ENCODE peak calls at places on chromosomes 6 and 20, in five cellular contexts. One of them, this sample, is unnamed.

GRCh38 chr6:144649085-144649484 is 363.9 kb downstream of the UTRN start:
- DNase-seq in NCI-H1436: no peak
- DNase-seq in adipocyte: no peak
- DNase-seq in skeletal muscle cell: no peak
- DNase-seq in BE2C: no peak
- DNase-seq in this sample: no peak

GRCh38 chr6:26556263-26557070 is 18.3 kb downstream of the HMGN4 start:
- DNase-seq in NCI-H1436: peak
- DNase-seq in adipocyte: peak
- DNase-seq in skeletal muscle cell: peak
- DNase-seq in BE2C: peak
- DNase-seq in this sample: no peak

GRCh38 chr6:13354331-13355042 is 26.1 kb upstream of the TBC1D7 start:
- DNase-seq in BE2C: no peak
- DNase-seq in skeletal muscle cell: no peak
- DNase-seq in NCI-H1436: no peak
- DNase-seq in adipocyte: peak
- DNase-seq in this sample: no peak

GRCh38 chr6:71206086-71206485 is 82.5 kb upstream of the OGFRL1 start:
- DNase-seq in BE2C: no peak
- DNase-seq in adipocyte: no peak
- DNase-seq in NCI-H1436: no peak
- DNase-seq in skeletal muscle cell: no peak
- DNase-seq in this sample: no peak

GRCh38 chr6:134060491-134061106 is 8.2 kb upstream of the SLC2A12 start:
- DNase-seq in NCI-H1436: no peak
- DNase-seq in adipocyte: peak
- DNase-seq in skeletal muscle cell: peak
- DNase-seq in BE2C: no peak
- DNase-seq in this sample: no peak

GRCh38 chr20:2116170-2116940 is 14.7 kb downstream of the STK35 start:
- DNase-seq in NCI-H1436: no peak
- DNase-seq in adipocyte: no peak
- DNase-seq in BE2C: no peak
- DNase-seq in skeletal muscle cell: no peak
- DNase-seq in this sample: no peak

GRCh38 chr6:42142118-42142835 is at the start of gene C6orf132:
- DNase-seq in BE2C: peak
- DNase-seq in adipocyte: no peak
- DNase-seq in skeletal muscle cell: no peak
- DNase-seq in NCI-H1436: peak
- DNase-seq in this sample: peak

GRCh38 chr6:30480536-30481156 is 8.7 kb upstream of the HLA-E start:
- DNase-seq in adipocyte: no peak
- DNase-seq in NCI-H1436: no peak
- DNase-seq in BE2C: no peak
- DNase-seq in skeletal muscle cell: no peak
- DNase-seq in this sample: no peak

GRCh38 chr20:17625246-17626051 is 55.6 kb downstream of the DSTN start:
- DNase-seq in NCI-H1436: no peak
- DNase-seq in adipocyte: no peak
- DNase-seq in skeletal muscle cell: no peak
- DNase-seq in BE2C: peak
- DNase-seq in this sample: no peak

GRCh38 chr20:20211274-20211987 is 156.5 kb upstream of the INSM1 start:
- DNase-seq in NCI-H1436: no peak
- DNase-seq in skeletal muscle cell: no peak
- DNase-seq in adipocyte: no peak
- DNase-seq in BE2C: no peak
- DNase-seq in this sample: no peak

GRCh38 chr20:50153500-50154377 is at the start of gene PEDS1:
- DNase-seq in skeletal muscle cell: peak
- DNase-seq in NCI-H1436: peak
- DNase-seq in adipocyte: peak
- DNase-seq in BE2C: peak
- DNase-seq in this sample: peak

GRCh38 chr6:12099623-12100022 is 87.5 kb downstream of the HIVEP1 start:
- DNase-seq in NCI-H1436: no peak
- DNase-seq in BE2C: no peak
- DNase-seq in adipocyte: no peak
- DNase-seq in skeletal muscle cell: no peak
- DNase-seq in this sample: no peak

GRCh38 chr20:50982372-50982771 is 23.8 kb downstream of the MOCS3 start:
- DNase-seq in skeletal muscle cell: no peak
- DNase-seq in BE2C: no peak
- DNase-seq in NCI-H1436: peak
- DNase-seq in adipocyte: peak
- DNase-seq in this sample: no peak

GRCh38 chr6:27591660-27592059 is 118.8 kb upstream of the ZNF184 start:
- DNase-seq in NCI-H1436: no peak
- DNase-seq in adipocyte: peak
- DNase-seq in BE2C: peak
- DNase-seq in skeletal muscle cell: no peak
- DNase-seq in this sample: no peak

GRCh38 chr6:97095466-97095865 is 170.9 kb downstream of the KLHL32 start:
- DNase-seq in NCI-H1436: no peak
- DNase-seq in adipocyte: no peak
- DNase-seq in skeletal muscle cell: no peak
- DNase-seq in BE2C: no peak
- DNase-seq in this sample: no peak

GRCh38 chr6:34243131-34243771 is 5.6 kb downstream of the SMIM29 start:
- DNase-seq in BE2C: no peak
- DNase-seq in adipocyte: no peak
- DNase-seq in NCI-H1436: no peak
- DNase-seq in skeletal muscle cell: no peak
- DNase-seq in this sample: no peak

GRCh38 chr6:4644962-4645361 is 131.2 kb upstream of the CDYL start:
- DNase-seq in NCI-H1436: no peak
- DNase-seq in skeletal muscle cell: no peak
- DNase-seq in BE2C: no peak
- DNase-seq in adipocyte: no peak
- DNase-seq in this sample: no peak

GRCh38 chr6:149026530-149026942 is 279.7 kb downstream of the UST start:
- DNase-seq in BE2C: peak
- DNase-seq in NCI-H1436: no peak
- DNase-seq in skeletal muscle cell: peak
- DNase-seq in adipocyte: peak
- DNase-seq in this sample: no peak

GRCh38 chr6:167691566-167692312 is 135.0 kb upstream of the AFDN start:
- DNase-seq in adipocyte: no peak
- DNase-seq in BE2C: no peak
- DNase-seq in skeletal muscle cell: no peak
- DNase-seq in NCI-H1436: no peak
- DNase-seq in this sample: no peak

GRCh38 chr20:61922936-61923335 is 142.7 kb downstream of the TAF4 start:
- DNase-seq in skeletal muscle cell: no peak
- DNase-seq in NCI-H1436: no peak
- DNase-seq in BE2C: no peak
- DNase-seq in adipocyte: no peak
- DNase-seq in this sample: no peak

GRCh38 chr6:138722425-138723371 is 50.9 kb upstream of the CCDC28A start:
- DNase-seq in NCI-H1436: no peak
- DNase-seq in skeletal muscle cell: peak
- DNase-seq in BE2C: no peak
- DNase-seq in adipocyte: peak
- DNase-seq in this sample: no peak

GRCh38 chr20:26135325-26136110 is 438.9 kb upstream of the ZNF337 start:
- DNase-seq in skeletal muscle cell: no peak
- DNase-seq in NCI-H1436: no peak
- DNase-seq in adipocyte: no peak
- DNase-seq in BE2C: no peak
- DNase-seq in this sample: no peak

GRCh38 chr6:35425284-35425683 is 26.9 kb upstream of the FANCE start:
- DNase-seq in skeletal muscle cell: peak
- DNase-seq in adipocyte: peak
- DNase-seq in BE2C: no peak
- DNase-seq in NCI-H1436: no peak
- DNase-seq in this sample: no peak

GRCh38 chr6:53929340-53930120 is 134.7 kb downstream of the LRRC1 start:
- DNase-seq in skeletal muscle cell: no peak
- DNase-seq in BE2C: no peak
- DNase-seq in NCI-H1436: no peak
- DNase-seq in adipocyte: no peak
- DNase-seq in this sample: no peak

GRCh38 chr6:165834613-165835259 is 171.7 kb upstream of the PDE10A start:
- DNase-seq in NCI-H1436: no peak
- DNase-seq in BE2C: no peak
- DNase-seq in skeletal muscle cell: no peak
- DNase-seq in adipocyte: no peak
- DNase-seq in this sample: no peak

GRCh38 chr6:126531840-126532239 is 191.9 kb downstream of the CENPW start:
- DNase-seq in BE2C: no peak
- DNase-seq in skeletal muscle cell: no peak
- DNase-seq in adipocyte: no peak
- DNase-seq in NCI-H1436: no peak
- DNase-seq in this sample: no peak

GRCh38 chr20:63145156-63145555 is 70.8 kb downstream of the YTHDF1 start:
- DNase-seq in NCI-H1436: no peak
- DNase-seq in BE2C: no peak
- DNase-seq in skeletal muscle cell: no peak
- DNase-seq in adipocyte: no peak
- DNase-seq in this sample: no peak

GRCh38 chr20:51696304-51697118 is 71.7 kb downstream of the ATP9A start:
- DNase-seq in BE2C: peak
- DNase-seq in adipocyte: peak
- DNase-seq in skeletal muscle cell: no peak
- DNase-seq in NCI-H1436: no peak
- DNase-seq in this sample: no peak

GRCh38 chr6:119226089-119226488 is 123.5 kb downstream of the MAN1A1 start:
- DNase-seq in skeletal muscle cell: no peak
- DNase-seq in BE2C: no peak
- DNase-seq in NCI-H1436: no peak
- DNase-seq in adipocyte: no peak
- DNase-seq in this sample: no peak

GRCh38 chr20:45969712-45970634 is 2.0 kb downstream of the ZNF335 start:
- DNase-seq in BE2C: peak
- DNase-seq in skeletal muscle cell: no peak
- DNase-seq in adipocyte: peak
- DNase-seq in NCI-H1436: peak
- DNase-seq in this sample: no peak

GRCh38 chr20:12265662-12266061 is 348.0 kb downstream of the BTBD3 start:
- DNase-seq in skeletal muscle cell: no peak
- DNase-seq in adipocyte: no peak
- DNase-seq in BE2C: no peak
- DNase-seq in NCI-H1436: no peak
- DNase-seq in this sample: no peak

GRCh38 chr6:10391299-10391630 is 23.6 kb downstream of the TFAP2A start:
- DNase-seq in adipocyte: no peak
- DNase-seq in NCI-H1436: no peak
- DNase-seq in BE2C: no peak
- DNase-seq in skeletal muscle cell: no peak
- DNase-seq in this sample: no peak

GRCh38 chr20:9088556-9088955 is 19.7 kb downstream of the PLCB4 start:
- DNase-seq in adipocyte: no peak
- DNase-seq in skeletal muscle cell: no peak
- DNase-seq in NCI-H1436: no peak
- DNase-seq in BE2C: no peak
- DNase-seq in this sample: no peak

GRCh38 chr6:53691667-53692133 is 26.1 kb upstream of the KLHL31 start:
- DNase-seq in NCI-H1436: no peak
- DNase-seq in BE2C: no peak
- DNase-seq in adipocyte: peak
- DNase-seq in skeletal muscle cell: no peak
- DNase-seq in this sample: no peak

GRCh38 chr20:58627212-58628072 is 23.6 kb upstream of the STX16 start:
- DNase-seq in BE2C: no peak
- DNase-seq in adipocyte: no peak
- DNase-seq in NCI-H1436: no peak
- DNase-seq in skeletal muscle cell: no peak
- DNase-seq in this sample: peak

GRCh38 chr6:170233304-170234205 is 57.3 kb downstream of the DLL1 start:
- DNase-seq in adipocyte: no peak
- DNase-seq in skeletal muscle cell: no peak
- DNase-seq in NCI-H1436: no peak
- DNase-seq in BE2C: no peak
- DNase-seq in this sample: no peak

GRCh38 chr20:3857405-3857804 is 10.8 kb downstream of the MAVS start:
- DNase-seq in BE2C: no peak
- DNase-seq in adipocyte: no peak
- DNase-seq in skeletal muscle cell: no peak
- DNase-seq in NCI-H1436: peak
- DNase-seq in this sample: no peak

GRCh38 chr20:23189341-23189740 is 103.2 kb upstream of the CD93 start:
- DNase-seq in skeletal muscle cell: no peak
- DNase-seq in BE2C: no peak
- DNase-seq in NCI-H1436: no peak
- DNase-seq in adipocyte: no peak
- DNase-seq in this sample: no peak

This sample was measured in GM12891.